ENCODE peak calls at places on chromosomes 7 and 10, in four cellular contexts. One of them, this sample, is unnamed.

GRCh38 chr7:99409192-99409572 is 413 bp downstream of the BUD31 start:
- DNase-seq in kidney: no peak
- DNase-seq in neuronal stem cell: no peak
- DNase-seq in MM.1S: no peak
- DNase-seq in this sample: peak; percentile 50

GRCh38 chr7:47577351-47577919 is 4.5 kb downstream of the TNS3 start:
- DNase-seq in kidney: no peak
- DNase-seq in neuronal stem cell: no peak
- DNase-seq in MM.1S: no peak
- DNase-seq in this sample: no peak

GRCh38 chr10:71604324-71605018 is 115.1 kb downstream of the C10orf105 start:
- DNase-seq in kidney: no peak
- DNase-seq in neuronal stem cell: no peak
- DNase-seq in MM.1S: no peak
- DNase-seq in this sample: peak; percentile 32

GRCh38 chr10:44389150-44389549 is 4.3 kb upstream of the CXCL12 start:
- DNase-seq in kidney: peak; percentile 63
- DNase-seq in neuronal stem cell: no peak
- DNase-seq in MM.1S: no peak
- DNase-seq in this sample: no peak

GRCh38 chr10:35463878-35464277 is 127.6 kb downstream of the CCNY start:
- DNase-seq in kidney: no peak
- DNase-seq in neuronal stem cell: no peak
- DNase-seq in MM.1S: no peak
- DNase-seq in this sample: no peak

GRCh38 chr10:101397140-101397539 is 43.2 kb downstream of the BTRC start:
- DNase-seq in kidney: no peak
- DNase-seq in neuronal stem cell: peak; percentile 48
- DNase-seq in MM.1S: peak; percentile 23
- DNase-seq in this sample: peak; percentile 69

GRCh38 chr7:138186951-138187351 is 110.7 kb downstream of the AKR1D1 start:
- DNase-seq in kidney: no peak
- DNase-seq in neuronal stem cell: peak; percentile 71
- DNase-seq in MM.1S: no peak
- DNase-seq in this sample: peak; percentile 30

GRCh38 chr7:103993551-103993950 is 4.1 kb upstream of the RELN start:
- DNase-seq in kidney: no peak
- DNase-seq in neuronal stem cell: no peak
- DNase-seq in MM.1S: no peak
- DNase-seq in this sample: no peak

GRCh38 chr7:151964951-151965350 is 8.7 kb downstream of the GALNTL5 start:
- DNase-seq in kidney: no peak
- DNase-seq in neuronal stem cell: no peak
- DNase-seq in MM.1S: no peak
- DNase-seq in this sample: no peak

GRCh38 chr10:86367339-86367951 is 850 bp upstream of the GRID1 start:
- DNase-seq in kidney: peak; percentile 73
- DNase-seq in neuronal stem cell: no peak
- DNase-seq in MM.1S: no peak
- DNase-seq in this sample: peak; percentile 49
- H3K9ac ChIP-seq in kidney: no peak overlapping the region
- H3K9ac ChIP-seq in neuronal stem cell: no peak overlapping the region
- H3K9ac ChIP-seq in MM.1S: no peak overlapping the region
- H3K9ac ChIP-seq in this sample: no peak overlapping the region

DNA sequence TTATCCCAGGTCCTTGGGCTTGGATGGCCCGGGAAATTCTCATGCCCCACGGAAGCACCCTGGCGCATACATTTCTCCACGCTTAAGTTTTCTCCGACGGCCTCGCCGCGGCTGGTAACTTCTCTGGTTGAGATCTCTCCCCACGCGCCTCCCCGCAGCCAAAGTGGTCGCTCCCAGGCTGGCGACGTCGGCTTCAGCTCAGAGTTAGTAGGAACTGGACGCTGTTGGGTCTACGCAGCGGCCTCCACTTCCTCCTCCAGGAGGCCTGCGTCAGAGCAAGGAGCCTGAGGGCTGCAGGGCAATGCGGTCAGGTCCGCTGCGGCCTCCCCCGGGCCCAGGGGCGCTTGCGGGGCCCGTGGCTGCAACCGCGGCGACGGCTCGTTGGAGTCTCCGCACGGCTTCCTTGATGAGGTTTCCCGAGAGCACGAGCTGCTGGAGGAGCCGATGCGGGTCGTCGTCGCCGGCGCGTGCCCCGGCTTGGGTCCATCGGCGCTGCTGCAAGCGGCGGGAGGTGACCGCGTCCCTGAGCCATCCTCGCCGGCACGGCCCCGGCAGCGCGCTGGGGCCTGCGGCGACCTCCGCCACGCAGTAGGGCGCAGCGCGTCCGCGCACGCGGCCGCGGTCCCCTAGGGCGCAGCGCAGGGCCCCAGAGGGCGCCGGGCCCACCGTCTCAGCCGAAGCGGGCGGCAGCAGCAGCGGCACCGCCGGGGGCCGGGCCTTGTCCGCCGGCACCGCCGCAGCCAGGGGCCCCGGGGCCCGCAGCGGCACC is 744 bp downstream of the FRAT2 start:
- DNase-seq in kidney: peak; percentile 86
- DNase-seq in neuronal stem cell: no peak
- DNase-seq in MM.1S: no peak
- DNase-seq in this sample: peak; percentile 64
- H3K4me3 ChIP-seq in kidney: peak overlapping the region; percentile 87
- H3K4me3 ChIP-seq in neuronal stem cell: peak overlapping the region; percentile 91
- H3K4me3 ChIP-seq in MM.1S: peak overlapping the region; percentile 83
- H3K4me3 ChIP-seq in this sample: peak overlapping the region; percentile 82

DNA sequence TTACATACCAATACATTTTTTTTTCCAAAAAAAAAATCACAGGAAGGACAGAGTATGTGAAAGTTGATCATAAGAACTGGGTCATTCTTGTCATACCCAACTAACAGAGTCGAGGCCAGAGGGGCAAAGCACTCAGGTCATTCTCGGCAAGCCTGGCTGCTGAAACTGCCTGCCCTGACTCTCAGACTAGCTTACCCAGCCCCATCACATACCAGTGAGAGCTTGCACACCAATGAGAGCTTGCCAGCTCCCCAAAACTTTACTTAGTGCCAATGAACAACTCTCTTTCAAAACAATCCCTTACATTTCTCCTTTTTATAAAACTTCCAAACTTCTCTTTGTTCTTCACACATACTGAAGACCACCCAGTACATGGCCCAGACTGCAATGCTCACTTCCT is 48.9 kb downstream of the VOPP1 start:
- DNase-seq in kidney: no peak
- DNase-seq in neuronal stem cell: no peak
- DNase-seq in MM.1S: no peak
- DNase-seq in this sample: peak; percentile 19
- H3K4me1 ChIP-seq in kidney: peaks cover 5% of the 10 kb centered on the region
- H3K4me1 ChIP-seq in neuronal stem cell: peaks cover 23% of the 10 kb centered on the region
- H3K4me1 ChIP-seq in MM.1S: peaks cover 50% of the 10 kb centered on the region
- H3K4me1 ChIP-seq in this sample: peaks cover 4% of the 10 kb centered on the region

GRCh38 chr7:16695621-16696237 is 49.7 kb downstream of the BZW2 start:
- DNase-seq in kidney: no peak
- DNase-seq in neuronal stem cell: peak; percentile 18
- DNase-seq in MM.1S: peak; percentile 30
- DNase-seq in this sample: peak; percentile 46

GRCh38 chr7:16694806-16695205 is 48.8 kb downstream of the BZW2 start:
- DNase-seq in kidney: no peak
- DNase-seq in neuronal stem cell: no peak
- DNase-seq in MM.1S: no peak
- DNase-seq in this sample: no peak

GRCh38 chr7:16698200-16698910 is 52.4 kb downstream of the BZW2 start:
- DNase-seq in kidney: no peak
- DNase-seq in neuronal stem cell: no peak
- DNase-seq in MM.1S: no peak
- DNase-seq in this sample: peak; percentile 34

GRCh38 chr7:16693601-16694318 is 47.8 kb downstream of the BZW2 start:
- DNase-seq in kidney: no peak
- DNase-seq in neuronal stem cell: no peak
- DNase-seq in MM.1S: no peak
- DNase-seq in this sample: no peak

GRCh38 chr7:16697507-16698199 is 51.7 kb downstream of the BZW2 start:
- DNase-seq in kidney: no peak
- DNase-seq in neuronal stem cell: no peak
- DNase-seq in MM.1S: no peak
- DNase-seq in this sample: peak; percentile 31
- H3K9ac ChIP-seq in kidney: no peak overlapping the region
- H3K9ac ChIP-seq in neuronal stem cell: no peak overlapping the region
- H3K9ac ChIP-seq in MM.1S: no peak overlapping the region
- H3K9ac ChIP-seq in this sample: no peak overlapping the region

DNA sequence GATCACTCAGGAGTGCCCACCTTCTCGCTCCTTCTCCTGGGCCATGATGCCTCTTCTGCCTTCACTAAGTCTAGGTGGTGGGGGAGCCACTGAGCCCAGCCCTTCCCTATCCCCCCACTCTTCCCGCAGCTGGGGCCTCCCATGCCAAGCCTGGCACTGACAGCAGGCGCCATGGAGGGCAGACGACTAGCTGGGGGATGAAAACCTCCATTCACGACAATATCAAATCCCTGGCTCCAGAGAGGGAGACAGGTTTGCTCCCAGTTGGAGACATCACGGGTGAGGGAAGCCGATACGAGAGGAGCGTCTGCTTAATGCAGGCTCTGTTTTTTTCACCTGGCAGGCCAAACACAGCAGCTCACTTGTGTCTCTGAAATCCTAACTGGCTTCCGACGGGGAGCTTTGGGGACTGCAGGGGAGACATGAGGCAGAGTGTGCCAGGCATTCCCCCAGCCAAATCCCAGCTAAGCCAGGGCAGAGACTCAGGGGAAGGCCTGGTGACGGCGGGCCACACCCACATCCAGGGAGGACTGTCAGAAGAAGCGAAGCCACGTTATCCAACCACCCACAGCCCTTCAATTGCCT is 307.4 kb upstream of the ZMIZ1 start:
- DNase-seq in kidney: no peak
- DNase-seq in neuronal stem cell: no peak
- DNase-seq in MM.1S: no peak
- DNase-seq in this sample: no peak
- H3K4me3 ChIP-seq in kidney: no peak overlapping the region
- H3K4me3 ChIP-seq in neuronal stem cell: no peak overlapping the region
- H3K4me3 ChIP-seq in MM.1S: no peak overlapping the region
- H3K4me3 ChIP-seq in this sample: no peak overlapping the region

DNA sequence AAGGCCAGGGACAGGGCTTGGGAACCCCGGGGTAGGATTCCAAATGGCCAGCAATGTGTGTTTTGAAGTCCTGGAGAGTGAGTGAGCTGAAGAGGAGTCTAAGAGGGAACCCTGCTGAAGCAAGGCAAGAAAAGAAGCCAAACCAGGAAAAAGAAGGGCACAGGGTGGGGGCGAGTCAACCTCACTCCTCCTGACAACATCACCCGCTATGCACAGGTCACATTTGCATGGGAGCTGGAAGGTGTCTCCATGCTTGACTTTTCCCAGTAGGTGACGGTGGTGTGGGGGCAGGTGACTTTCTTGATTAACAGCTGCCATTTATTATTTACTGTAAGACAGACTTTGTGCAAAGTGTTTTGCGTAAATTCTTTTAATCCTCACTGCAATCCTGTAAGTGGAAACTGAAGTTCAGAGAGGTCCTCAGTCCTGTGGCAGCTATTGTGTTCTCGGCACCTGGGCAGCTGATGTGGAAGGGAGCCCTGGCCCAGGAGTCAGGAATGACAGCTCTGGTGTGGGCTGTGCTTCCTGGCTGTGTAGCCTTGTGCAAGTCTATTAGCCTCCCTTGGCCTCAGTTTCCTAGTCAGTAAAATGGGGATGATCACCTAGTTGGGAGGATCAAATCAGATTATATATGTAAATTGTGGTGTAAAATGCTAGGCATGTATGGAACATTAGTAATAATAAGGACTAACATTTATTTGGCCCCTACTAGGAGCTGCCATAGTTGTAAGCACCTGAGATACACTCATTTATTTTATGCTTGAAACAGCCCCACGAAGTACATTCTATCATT is 90.9 kb downstream of the SH3PXD2A start:
- DNase-seq in kidney: no peak
- DNase-seq in neuronal stem cell: no peak
- DNase-seq in MM.1S: no peak
- DNase-seq in this sample: no peak
- H3K4me1 ChIP-seq in kidney: peaks cover 5% of the 10 kb centered on the region
- H3K4me1 ChIP-seq in neuronal stem cell: peaks cover 15% of the 10 kb centered on the region
- H3K4me1 ChIP-seq in MM.1S: peaks cover 19% of the 10 kb centered on the region
- H3K4me1 ChIP-seq in this sample: peaks cover 9% of the 10 kb centered on the region

GRCh38 chr10:133354672-133355240 is 3.1 kb downstream of the FUOM start:
- DNase-seq in kidney: no peak
- DNase-seq in neuronal stem cell: no peak
- DNase-seq in MM.1S: no peak
- DNase-seq in this sample: no peak

GRCh38 chr10:133353988-133354605 is 3.7 kb downstream of the FUOM start:
- DNase-seq in kidney: no peak
- DNase-seq in neuronal stem cell: no peak
- DNase-seq in MM.1S: no peak
- DNase-seq in this sample: no peak

GRCh38 chr10:133355991-133356390 is 1.8 kb downstream of the FUOM start:
- DNase-seq in kidney: no peak
- DNase-seq in neuronal stem cell: no peak
- DNase-seq in MM.1S: no peak
- DNase-seq in this sample: no peak

GRCh38 chr10:133356549-133356948 is 1.3 kb downstream of the FUOM start:
- DNase-seq in kidney: no peak
- DNase-seq in neuronal stem cell: no peak
- DNase-seq in MM.1S: no peak
- DNase-seq in this sample: no peak

DNA sequence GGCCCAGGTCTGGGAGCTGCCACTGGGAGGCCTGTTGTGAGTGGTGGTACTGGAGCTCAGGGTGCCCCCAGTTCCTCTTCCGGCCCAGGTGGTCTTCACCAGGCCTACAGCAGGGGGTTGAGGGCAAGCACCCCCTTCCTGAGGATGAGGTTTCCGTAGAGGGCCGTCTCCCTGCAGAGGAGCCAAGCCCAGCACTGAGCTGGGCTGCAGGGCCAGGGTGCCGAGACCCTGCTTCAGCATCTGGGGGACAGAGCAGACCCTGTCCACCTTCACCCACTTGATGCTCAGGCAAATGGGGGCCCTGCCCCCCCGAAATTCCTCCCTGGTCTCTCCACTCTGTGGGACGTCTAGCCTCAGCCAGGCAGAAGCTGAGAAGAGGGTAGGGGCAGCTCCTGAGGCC is 2.6 kb downstream of the FUOM start:
- DNase-seq in kidney: no peak
- DNase-seq in neuronal stem cell: no peak
- DNase-seq in MM.1S: no peak
- DNase-seq in this sample: no peak
- H3K9ac ChIP-seq in kidney: no peak overlapping the region
- H3K9ac ChIP-seq in neuronal stem cell: no peak overlapping the region
- H3K9ac ChIP-seq in MM.1S: no peak overlapping the region
- H3K9ac ChIP-seq in this sample: no peak overlapping the region

DNA sequence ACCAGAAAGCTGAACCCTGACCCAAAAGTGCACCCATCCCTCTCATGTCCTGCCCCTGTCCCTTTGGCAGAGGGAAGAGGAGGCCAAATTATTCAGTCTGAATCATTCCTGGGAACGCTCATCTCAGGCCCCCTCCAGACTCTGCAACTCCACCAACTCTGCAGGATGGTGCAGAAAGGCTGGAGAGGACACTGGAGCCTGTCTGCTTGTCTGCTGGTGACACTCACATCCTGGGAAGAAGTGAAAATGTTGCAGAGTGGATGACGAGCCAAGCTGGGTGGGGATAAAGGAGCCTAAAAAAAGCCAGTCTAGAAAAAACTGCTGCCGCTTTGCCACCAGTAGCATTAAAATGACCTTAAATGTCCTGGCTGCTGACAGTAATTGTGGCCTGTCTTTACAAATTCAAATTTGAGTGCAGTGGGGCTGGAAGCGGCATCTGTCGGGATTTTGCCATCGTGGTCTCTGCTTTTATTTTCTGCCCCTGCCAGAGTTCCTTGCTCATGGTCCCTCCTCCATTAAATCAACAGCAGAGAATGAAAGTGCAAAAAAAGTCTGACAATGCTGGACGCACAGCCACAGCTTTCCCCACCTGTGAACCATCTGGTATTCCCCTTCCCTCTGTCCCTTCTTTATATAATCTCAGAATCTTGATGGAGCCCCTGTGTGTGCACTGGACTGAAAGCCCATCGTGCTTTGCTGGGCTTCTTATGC is 63.9 kb downstream of the STK17A start:
- DNase-seq in kidney: no peak
- DNase-seq in neuronal stem cell: no peak
- DNase-seq in MM.1S: peak; percentile 55
- DNase-seq in this sample: peak; percentile 37
- H3K4me3 ChIP-seq in kidney: peak overlapping the region; percentile 9
- H3K4me3 ChIP-seq in neuronal stem cell: no peak overlapping the region
- H3K4me3 ChIP-seq in MM.1S: peak overlapping the region; percentile 24
- H3K4me3 ChIP-seq in this sample: peak overlapping the region; percentile 73

This sample was measured in adipocyte.